ENCODE peak calls at places on chromosomes 6 and 20, in nine cellular contexts. I is mesenchymal stem cell, D is PC-3, N is HCT116, W is hepatocyte, J is A549, U is neuronal stem cell, O is astrocyte, E is endothelial cell of umbilical vein. V is an unnamed sample.

GRCh38 chr6:30480536-30481156 is 8.7 kb upstream of the HLA-E start:
- DNase-seq in I (no peak), D (peak; percentile 35), N (no peak), W (no peak), J (no peak), U (no peak), O (no peak), E (no peak), V (no peak)

GRCh38 chr6:127051571-127052260 is 66.8 kb upstream of the RSPO3 start:
- DNase-seq in I (peak; percentile 64), D (no peak), N (no peak), W (no peak), J (no peak), U (no peak), O (peak; percentile 82), E (no peak), V (peak; percentile 61)

GRCh38 chr6:38170666-38171065 is 351.1 kb downstream of the ZFAND3 start:
- DNase-seq in I (no peak), D (no peak), N (no peak), W (no peak), J (no peak), U (no peak), O (no peak), E (no peak), V (no peak)

GRCh38 chr6:43851204-43851855 is 81.3 kb downstream of the VEGFA start:
- DNase-seq in I (peak; percentile 70), D (no peak), N (no peak), W (peak; percentile 48), J (no peak), U (no peak), O (peak; percentile 84), E (no peak), V (peak; percentile 89)

GRCh38 chr6:35711731-35712130 is 23.0 kb upstream of the FKBP5 start:
- DNase-seq in I (no peak), D (no peak), N (no peak), W (no peak), J (no peak), U (no peak), O (no peak), E (no peak), V (no peak)

GRCh38 chr20:11861479-11861878 is 56.2 kb upstream of the BTBD3 start:
- DNase-seq in I (no peak), D (no peak), N (no peak), W (no peak), J (no peak), U (no peak), O (no peak), E (peak; percentile 4), V (no peak)

GRCh38 chr20:48875233-48875913 is 46.1 kb upstream of the ARFGEF2 start:
- DNase-seq in I (no peak), D (no peak), N (no peak), W (no peak), J (no peak), U (no peak), O (no peak), E (no peak), V (no peak)

GRCh38 chr6:154329350-154330170 is 27.0 kb downstream of the IPCEF1 start:
- DNase-seq in I (no peak), D (no peak), N (no peak), W (no peak), J (no peak), U (no peak), O (no peak), E (no peak), V (peak; percentile 8)

DNA sequence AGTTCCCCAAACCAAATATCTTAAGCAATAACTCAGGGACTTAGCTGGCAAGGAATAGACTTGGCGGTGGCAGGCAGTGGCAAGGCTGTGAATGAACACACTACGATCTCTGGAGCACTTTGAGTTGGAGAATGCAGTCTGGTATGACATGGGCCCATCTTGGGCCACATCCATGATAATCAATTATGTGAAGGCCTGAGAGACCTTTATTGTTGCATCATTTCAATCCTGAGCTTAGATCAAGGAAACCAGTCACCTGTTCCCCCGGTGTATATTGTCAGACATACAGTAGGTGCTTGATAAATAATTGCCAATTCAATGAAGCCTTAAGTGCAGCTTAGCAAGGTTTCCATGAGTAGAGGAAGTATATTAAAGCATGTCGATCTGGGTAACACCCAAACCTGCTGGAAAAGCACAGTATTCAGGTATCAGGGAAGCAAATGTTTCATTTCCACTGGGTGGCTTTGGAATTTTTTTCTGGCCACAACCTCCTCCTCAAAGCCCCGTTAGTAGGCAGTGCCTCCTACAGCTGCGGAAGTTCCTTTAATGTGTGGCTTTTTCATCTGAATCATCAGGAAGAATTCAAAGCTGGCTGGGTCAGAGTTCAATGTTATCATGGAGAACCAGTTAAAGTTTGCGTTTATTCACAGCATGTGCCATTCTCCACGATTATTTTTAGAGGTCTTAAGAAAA is 10.2 kb downstream of the CASS4 start:
- DNase-seq in I (peak; percentile 69), D (peak; percentile 92), N (peak; percentile 38), W (no peak), J (peak; percentile 21), U (no peak), O (peak; percentile 85), E (peak; percentile 93), V (peak; percentile 86)
- H3K4me2 ChIP-seq in I (peak overlapping the region; percentile 23), D (peak overlapping the region; percentile 35), N (peak overlapping the region; percentile 55), W (no peak overlapping the region), J (peak overlapping the region; percentile 60), U (no peak overlapping the region), O (peak overlapping the region; percentile 71), E (peak overlapping the region; percentile 41), V (no peak overlapping the region)

DNA sequence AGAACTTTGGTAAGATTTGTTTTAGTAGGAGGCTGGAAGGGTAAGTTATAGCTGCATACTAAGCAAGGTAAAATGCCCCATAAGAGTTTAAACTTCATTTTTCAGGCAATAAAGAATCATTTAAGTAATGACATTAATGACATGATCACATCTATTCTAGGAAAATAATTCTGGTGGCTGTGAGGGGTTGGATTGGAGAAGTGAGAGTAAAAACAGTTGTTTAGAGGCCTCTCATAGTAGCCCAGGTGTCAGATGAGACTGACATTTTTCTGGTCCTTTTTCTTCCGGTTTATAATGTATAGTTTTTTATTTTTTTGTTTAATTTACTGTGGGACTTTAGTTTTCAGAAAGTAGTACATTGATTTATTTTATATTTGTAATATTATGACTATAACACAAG is 40.8 kb downstream of the ITCH start:
- DNase-seq in I (no peak), D (no peak), N (no peak), W (no peak), J (no peak), U (no peak), O (no peak), E (no peak), V (no peak)
- H3K4me2 ChIP-seq in I (no peak overlapping the region), D (no peak overlapping the region), N (no peak overlapping the region), W (no peak overlapping the region), J (no peak overlapping the region), U (no peak overlapping the region), O (no peak overlapping the region), E (no peak overlapping the region), V (no peak overlapping the region)

DNA sequence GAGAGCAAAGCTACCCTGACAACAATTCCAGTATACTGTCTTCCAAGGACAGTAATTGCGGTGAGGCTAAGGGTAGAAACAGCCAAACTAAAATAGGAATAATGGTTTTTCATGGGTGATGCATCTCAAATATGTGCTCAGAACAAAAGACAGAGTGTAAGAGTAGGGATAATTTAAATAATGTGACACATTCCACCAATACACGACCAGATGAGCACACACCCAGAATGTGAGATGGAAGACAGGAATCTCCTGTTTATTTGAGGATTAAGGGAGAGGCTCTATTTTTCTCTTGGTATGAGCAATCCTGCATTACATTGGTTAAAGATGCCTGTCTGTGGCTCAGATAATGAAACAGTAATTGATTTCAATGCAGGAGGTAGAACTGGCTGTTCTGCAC is 292.9 kb upstream of the ZFP64 start:
- DNase-seq in I (peak; percentile 76), D (no peak), N (no peak), W (no peak), J (no peak), U (no peak), O (peak; percentile 87), E (no peak), V (peak; percentile 82)
- H3K4me2 ChIP-seq in I (no peak overlapping the region), D (no peak overlapping the region), N (no peak overlapping the region), W (no peak overlapping the region), J (no peak overlapping the region), U (no peak overlapping the region), O (peak overlapping the region; percentile 14), E (no peak overlapping the region), V (peak overlapping the region; percentile 46)

GRCh38 chr6:169190144-169190584 is 63.5 kb downstream of the THBS2 start:
- DNase-seq in I (no peak), D (no peak), N (no peak), W (no peak), J (no peak), U (no peak), O (peak; percentile 98), E (no peak), V (peak; percentile 91)

GRCh38 chr6:169189686-169190085 is 64.0 kb downstream of the THBS2 start:
- DNase-seq in I (no peak), D (no peak), N (no peak), W (no peak), J (no peak), U (no peak), O (no peak), E (no peak), V (no peak)

GRCh38 chr6:169190970-169191369 is 62.7 kb downstream of the THBS2 start:
- DNase-seq in I (no peak), D (no peak), N (no peak), W (no peak), J (no peak), U (no peak), O (no peak), E (no peak), V (no peak)

GRCh38 chr6:169188051-169188863 is 65.4 kb downstream of the THBS2 start:
- DNase-seq in I (peak; percentile 42), D (peak; percentile 37), N (no peak), W (no peak), J (no peak), U (no peak), O (peak; percentile 99), E (no peak), V (peak; percentile 89)

GRCh38 chr6:169189227-169189626 is 64.4 kb downstream of the THBS2 start:
- DNase-seq in I (no peak), D (no peak), N (no peak), W (no peak), J (no peak), U (no peak), O (no peak), E (no peak), V (no peak)
- H3K4me2 ChIP-seq in I (no peak overlapping the region), D (no peak overlapping the region), N (no peak overlapping the region), W (no peak overlapping the region), J (no peak overlapping the region), U (no peak overlapping the region), O (peak overlapping the region; percentile 7), E (no peak overlapping the region), V (peak overlapping the region; percentile 24)

GRCh38 chr6:74357329-74357728 is 661.3 kb downstream of the CD109 start:
- DNase-seq in I (peak; percentile 26), D (peak; percentile 6), N (no peak), W (no peak), J (no peak), U (no peak), O (peak; percentile 52), E (no peak), V (peak; percentile 73)
- H3K4me2 ChIP-seq in I (no peak overlapping the region), D (peak overlapping the region; percentile 25), N (peak overlapping the region; percentile 25), W (no peak overlapping the region), J (no peak overlapping the region), U (no peak overlapping the region), O (peak overlapping the region; percentile 15), E (no peak overlapping the region), V (peak overlapping the region; percentile 73)

V was measured in GM23248.